ENCODE peak calls at places on chromosome 16, in four cellular contexts. One of them, this sample, is unnamed. For H3K36me3, the result is how much of the 10 kb centered on the place peaks cover.

GRCh38 chr16:80460988-80461387 is 79.8 kb upstream of the DYNLRB2 start:
- DNase-seq in prostate gland: no peak
- DNase-seq in ovary: no peak
- DNase-seq in Peyer's patch: no peak
- DNase-seq in this sample: peak

GRCh38 chr16:83615131-83615530 is 192.6 kb upstream of the HSBP1 start:
- DNase-seq in ovary: no peak
- DNase-seq in prostate gland: no peak
- DNase-seq in Peyer's patch: no peak
- DNase-seq in this sample: no peak

GRCh38 chr16:65583498-65583897 is 461.6 kb upstream of the CDH11 start:
- DNase-seq in ovary: no peak
- DNase-seq in Peyer's patch: no peak
- DNase-seq in prostate gland: no peak
- DNase-seq in this sample: no peak

GRCh38 chr16:72886366-72886974 is 161.5 kb downstream of the ZFHX3 start:
- DNase-seq in ovary: no peak
- DNase-seq in Peyer's patch: no peak
- DNase-seq in prostate gland: no peak
- DNase-seq in this sample: no peak

GRCh38 chr16:11781773-11782172 is 15.3 kb downstream of the ZC3H7A start:
- DNase-seq in Peyer's patch: no peak
- DNase-seq in prostate gland: peak
- DNase-seq in ovary: no peak
- DNase-seq in this sample: no peak

GRCh38 chr16:30924086-30924714 is 828 bp downstream of the FBXL19 start:
- DNase-seq in Peyer's patch: no peak
- DNase-seq in prostate gland: no peak
- DNase-seq in ovary: peak
- DNase-seq in this sample: peak

GRCh38 chr16:19291459-19291858 is 5.9 kb downstream of the CLEC19A start:
- DNase-seq in ovary: no peak
- DNase-seq in Peyer's patch: no peak
- DNase-seq in prostate gland: no peak
- DNase-seq in this sample: no peak

GRCh38 chr16:17470871-17471744 is at the start of gene XYLT1:
- DNase-seq in Peyer's patch: peak
- DNase-seq in prostate gland: peak
- DNase-seq in ovary: peak
- DNase-seq in this sample: peak

GRCh38 chr16:84054271-84054670 is 11.7 kb upstream of the SLC38A8 start:
- DNase-seq in Peyer's patch: peak
- DNase-seq in ovary: no peak
- DNase-seq in prostate gland: no peak
- DNase-seq in this sample: no peak

GRCh38 chr16:87705780-87706277 is 60.0 kb downstream of the KLHDC4 start:
- DNase-seq in Peyer's patch: no peak
- DNase-seq in prostate gland: no peak
- DNase-seq in ovary: no peak
- DNase-seq in this sample: no peak

GRCh38 chr16:86251682-86252081 is 258.6 kb upstream of the FOXF1 start:
- DNase-seq in Peyer's patch: no peak
- DNase-seq in prostate gland: no peak
- DNase-seq in ovary: no peak
- DNase-seq in this sample: no peak

GRCh38 chr16:75764154-75764768 is 38.0 kb upstream of the CPHXL start:
- DNase-seq in prostate gland: peak
- DNase-seq in Peyer's patch: peak
- DNase-seq in ovary: peak
- DNase-seq in this sample: peak

GRCh38 chr16:84451781-84452180 is 52.7 kb downstream of the MEAK7 start:
- DNase-seq in prostate gland: no peak
- DNase-seq in Peyer's patch: peak
- DNase-seq in ovary: no peak
- DNase-seq in this sample: peak

GRCh38 chr16:73326770-73327470 is 279.0 kb upstream of the ZFHX3 start:
- DNase-seq in Peyer's patch: no peak
- DNase-seq in prostate gland: no peak
- DNase-seq in ovary: no peak
- DNase-seq in this sample: no peak

GRCh38 chr16:81319221-81319912 is 4.6 kb downstream of the GAN start:
- DNase-seq in prostate gland: no peak
- DNase-seq in ovary: no peak
- DNase-seq in Peyer's patch: no peak
- DNase-seq in this sample: no peak

GRCh38 chr16:10402975-10403374 is 17.1 kb downstream of the ATF7IP2 start:
- DNase-seq in prostate gland: no peak
- DNase-seq in ovary: no peak
- DNase-seq in Peyer's patch: no peak
- DNase-seq in this sample: no peak

GRCh38 chr16:48369765-48370164 is 15.4 kb downstream of the SIAH1 start:
- DNase-seq in ovary: no peak
- DNase-seq in Peyer's patch: no peak
- DNase-seq in prostate gland: no peak
- DNase-seq in this sample: no peak

GRCh38 chr16:48366165-48367093 is 18.8 kb downstream of the SIAH1 start:
- DNase-seq in prostate gland: peak
- DNase-seq in Peyer's patch: peak
- DNase-seq in ovary: no peak
- DNase-seq in this sample: peak

GRCh38 chr16:48365030-48365600 is 20.1 kb downstream of the SIAH1 start:
- DNase-seq in Peyer's patch: no peak
- DNase-seq in prostate gland: peak
- DNase-seq in ovary: no peak
- DNase-seq in this sample: no peak

GRCh38 chr16:48367443-48368049 is 17.7 kb downstream of the SIAH1 start:
- DNase-seq in ovary: no peak
- DNase-seq in prostate gland: no peak
- DNase-seq in Peyer's patch: no peak
- DNase-seq in this sample: no peak

GRCh38 chr16:48365601-48366164 is 19.5 kb downstream of the SIAH1 start:
- DNase-seq in prostate gland: peak
- DNase-seq in Peyer's patch: peak
- DNase-seq in ovary: peak
- DNase-seq in this sample: peak
- TF ChIP-seq CTCF in prostate gland: no peak
- TF ChIP-seq CTCF in Peyer's patch: no peak
- TF ChIP-seq CTCF in ovary: no peak
- TF ChIP-seq CTCF in this sample: peak

DNA sequence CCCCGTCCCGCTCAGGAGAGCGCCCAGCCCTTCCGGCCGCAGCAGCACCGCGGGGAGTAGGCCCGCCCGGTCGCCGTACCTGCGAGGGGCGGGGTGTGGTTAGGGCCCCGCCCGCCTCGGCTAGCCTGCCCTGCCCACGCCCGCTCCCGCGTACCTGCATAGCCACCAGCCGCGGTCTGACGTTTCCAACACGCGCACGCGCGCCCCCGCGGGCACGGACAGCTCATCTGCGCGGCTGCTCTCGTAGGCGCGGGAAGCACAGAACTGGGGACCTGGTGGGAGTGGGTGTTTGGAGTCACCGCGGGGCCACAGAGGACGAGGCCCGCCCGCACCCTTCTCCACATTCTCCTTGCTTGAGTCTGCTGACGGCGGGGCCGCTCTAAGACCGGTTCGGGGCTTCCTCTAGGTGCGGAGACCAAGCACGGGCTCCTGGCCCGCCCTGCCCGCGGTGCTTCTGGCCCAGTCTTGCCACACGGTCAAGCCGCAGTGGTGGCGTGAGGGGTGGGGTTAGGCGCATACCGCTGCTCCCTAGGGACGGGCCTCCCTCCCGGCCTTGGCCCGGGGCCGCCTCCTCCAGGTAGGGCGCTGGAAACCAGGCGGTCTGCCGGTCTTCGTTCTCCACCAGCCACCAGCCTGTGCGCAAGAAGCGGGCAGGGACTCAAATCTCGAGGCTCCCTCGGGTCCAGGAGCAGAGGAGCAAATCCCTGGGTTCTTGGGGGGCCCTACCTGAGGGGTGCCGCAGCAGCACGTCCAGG is 1.8 kb downstream of the NOXO1 start:
- DNase-seq in Peyer's patch: peak
- DNase-seq in prostate gland: peak
- DNase-seq in ovary: no peak
- DNase-seq in this sample: no peak
- TF ChIP-seq POLR2A in Peyer's patch: peak
- TF ChIP-seq POLR2A in prostate gland: no peak
- TF ChIP-seq POLR2A in ovary: no peak
- TF ChIP-seq POLR2A in this sample: no peak

GRCh38 chr16:69747115-69747514 is 7.6 kb downstream of the NOB1 start:
- DNase-seq in prostate gland: no peak
- DNase-seq in ovary: no peak
- DNase-seq in Peyer's patch: no peak
- DNase-seq in this sample: no peak

GRCh38 chr16:69745959-69746358 is 8.8 kb downstream of the NOB1 start:
- DNase-seq in prostate gland: no peak
- DNase-seq in Peyer's patch: no peak
- DNase-seq in ovary: no peak
- DNase-seq in this sample: no peak

GRCh38 chr16:69745232-69745612 is 9.5 kb downstream of the NOB1 start:
- DNase-seq in ovary: no peak
- DNase-seq in prostate gland: no peak
- DNase-seq in Peyer's patch: no peak
- DNase-seq in this sample: no peak

GRCh38 chr16:69744363-69745231 is 10.1 kb downstream of the NOB1 start:
- DNase-seq in prostate gland: no peak
- DNase-seq in Peyer's patch: no peak
- DNase-seq in ovary: no peak
- DNase-seq in this sample: no peak

GRCh38 chr16:69748694-69749345 is 5.9 kb downstream of the NOB1 start:
- DNase-seq in Peyer's patch: no peak
- DNase-seq in ovary: no peak
- DNase-seq in prostate gland: no peak
- DNase-seq in this sample: no peak
- H3K36me3 ChIP-seq in Peyer's patch: under half
- H3K36me3 ChIP-seq in ovary: under half
- H3K36me3 ChIP-seq in prostate gland: under half
- H3K36me3 ChIP-seq in this sample: under half

GRCh38 chr16:57721356-57721755 is 14.2 kb upstream of the KATNB1 start:
- DNase-seq in prostate gland: no peak
- DNase-seq in Peyer's patch: no peak
- DNase-seq in ovary: no peak
- DNase-seq in this sample: no peak
- TF ChIP-seq CTCF in prostate gland: no peak
- TF ChIP-seq CTCF in Peyer's patch: no peak
- TF ChIP-seq CTCF in ovary: no peak
- TF ChIP-seq CTCF in this sample: no peak

DNA sequence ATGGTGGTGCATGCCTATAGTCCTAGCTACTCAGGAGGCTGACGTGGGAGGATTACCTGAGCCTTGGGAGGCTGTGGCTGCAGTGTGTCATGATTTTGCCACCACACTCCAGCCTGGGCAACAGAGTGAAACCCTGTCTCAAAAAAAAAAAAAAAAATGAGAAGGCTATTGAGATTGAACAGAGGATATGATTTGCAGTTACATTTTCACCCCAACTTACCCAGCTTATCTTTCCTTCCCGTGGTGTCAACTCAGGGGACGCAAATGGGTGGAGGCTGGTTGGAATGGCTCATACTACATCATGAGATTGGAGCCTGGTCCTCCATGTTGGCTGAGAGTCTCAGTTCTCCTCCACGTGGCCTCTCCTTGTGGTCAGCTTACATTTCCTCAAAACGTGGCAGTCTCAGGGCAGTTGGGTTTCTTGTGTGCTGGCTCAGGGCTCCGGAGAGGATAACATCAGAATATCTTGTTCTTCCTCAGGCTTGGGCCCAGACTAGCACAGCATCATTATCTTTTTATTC is 17.2 kb upstream of the NSMCE1 start:
- DNase-seq in prostate gland: no peak
- DNase-seq in ovary: no peak
- DNase-seq in Peyer's patch: peak
- DNase-seq in this sample: no peak
- TF ChIP-seq POLR2A in prostate gland: no peak
- TF ChIP-seq POLR2A in ovary: no peak
- TF ChIP-seq POLR2A in Peyer's patch: no peak
- TF ChIP-seq POLR2A in this sample: no peak

GRCh38 chr16:89224665-89225064 is 7.2 kb downstream of the ZNF778 start:
- DNase-seq in Peyer's patch: no peak
- DNase-seq in prostate gland: no peak
- DNase-seq in ovary: no peak
- DNase-seq in this sample: no peak

GRCh38 chr16:89217388-89218191 is at the start of gene ZNF778:
- DNase-seq in prostate gland: peak
- DNase-seq in ovary: peak
- DNase-seq in Peyer's patch: peak
- DNase-seq in this sample: peak

GRCh38 chr16:89219365-89219764 is 1.9 kb downstream of the ZNF778 start:
- DNase-seq in prostate gland: no peak
- DNase-seq in ovary: no peak
- DNase-seq in Peyer's patch: no peak
- DNase-seq in this sample: no peak

GRCh38 chr16:89222931-89223330 is 5.4 kb downstream of the ZNF778 start:
- DNase-seq in ovary: no peak
- DNase-seq in prostate gland: no peak
- DNase-seq in Peyer's patch: no peak
- DNase-seq in this sample: no peak

GRCh38 chr16:89221604-89222003 is 4.1 kb downstream of the ZNF778 start:
- DNase-seq in ovary: no peak
- DNase-seq in prostate gland: no peak
- DNase-seq in Peyer's patch: no peak
- DNase-seq in this sample: no peak
- H3K36me3 ChIP-seq in ovary: under half
- H3K36me3 ChIP-seq in prostate gland: under half
- H3K36me3 ChIP-seq in Peyer's patch: under half
- H3K36me3 ChIP-seq in this sample: under half